ENCODE peak calls at places on chromosomes 12 and 14, in five cellular contexts. One of them, this sample, is unnamed.

GRCh38 chr12:30296486-30296885 is 399.2 kb downstream of the IPO8 start:
- DNase-seq in epithelial cell of esophagus: no peak
- DNase-seq in fibroblast of the aortic adventitia: no peak
- DNase-seq in left ventricle myocardium inferior: no peak
- DNase-seq in esophagus squamous epithelium: no peak
- DNase-seq in this sample: no peak

GRCh38 chr12:84397846-84398245 is 514.8 kb downstream of the SLC6A15 start:
- DNase-seq in esophagus squamous epithelium: no peak
- DNase-seq in fibroblast of the aortic adventitia: peak; percentile 36
- DNase-seq in epithelial cell of esophagus: no peak
- DNase-seq in left ventricle myocardium inferior: no peak
- DNase-seq in this sample: no peak

GRCh38 chr12:39587247-39587646 is 32.4 kb downstream of the ABCD2 start:
- DNase-seq in epithelial cell of esophagus: peak; percentile 25
- DNase-seq in left ventricle myocardium inferior: no peak
- DNase-seq in fibroblast of the aortic adventitia: no peak
- DNase-seq in esophagus squamous epithelium: no peak
- DNase-seq in this sample: peak; percentile 50

GRCh38 chr12:68154768-68155167 is 4.8 kb downstream of the IFNG start:
- DNase-seq in fibroblast of the aortic adventitia: no peak
- DNase-seq in left ventricle myocardium inferior: no peak
- DNase-seq in epithelial cell of esophagus: no peak
- DNase-seq in esophagus squamous epithelium: no peak
- DNase-seq in this sample: no peak

GRCh38 chr12:86710110-86710509 is 453.9 kb upstream of the MGAT4C start:
- DNase-seq in esophagus squamous epithelium: no peak
- DNase-seq in epithelial cell of esophagus: peak; percentile 32
- DNase-seq in left ventricle myocardium inferior: no peak
- DNase-seq in fibroblast of the aortic adventitia: peak; percentile 43
- DNase-seq in this sample: no peak

GRCh38 chr12:67442896-67443295 is 173.7 kb downstream of the CAND1 start:
- DNase-seq in esophagus squamous epithelium: no peak
- DNase-seq in epithelial cell of esophagus: no peak
- DNase-seq in left ventricle myocardium inferior: no peak
- DNase-seq in fibroblast of the aortic adventitia: no peak
- DNase-seq in this sample: no peak

GRCh38 chr14:73719361-73719760 is 5.2 kb upstream of the PNMA1 start:
- DNase-seq in epithelial cell of esophagus: no peak
- DNase-seq in left ventricle myocardium inferior: no peak
- DNase-seq in esophagus squamous epithelium: no peak
- DNase-seq in fibroblast of the aortic adventitia: no peak
- DNase-seq in this sample: no peak

GRCh38 chr12:113298861-113299545 is 35.9 kb downstream of the SLC8B1 start:
- DNase-seq in fibroblast of the aortic adventitia: no peak
- DNase-seq in left ventricle myocardium inferior: peak; percentile 85
- DNase-seq in epithelial cell of esophagus: no peak
- DNase-seq in esophagus squamous epithelium: no peak
- DNase-seq in this sample: no peak

GRCh38 chr12:67327466-67327865 is 58.3 kb downstream of the CAND1 start:
- DNase-seq in left ventricle myocardium inferior: no peak
- DNase-seq in esophagus squamous epithelium: no peak
- DNase-seq in fibroblast of the aortic adventitia: no peak
- DNase-seq in epithelial cell of esophagus: no peak
- DNase-seq in this sample: no peak

GRCh38 chr12:115648463-115648862 is 629.0 kb downstream of the MED13L start:
- DNase-seq in esophagus squamous epithelium: no peak
- DNase-seq in fibroblast of the aortic adventitia: no peak
- DNase-seq in epithelial cell of esophagus: peak; percentile 1
- DNase-seq in left ventricle myocardium inferior: no peak
- DNase-seq in this sample: no peak

GRCh38 chr12:113961921-113962710 is 4.0 kb downstream of the RBM19 start:
- DNase-seq in fibroblast of the aortic adventitia: peak; percentile 14
- DNase-seq in epithelial cell of esophagus: peak; percentile 80
- DNase-seq in left ventricle myocardium inferior: no peak
- DNase-seq in esophagus squamous epithelium: no peak
- DNase-seq in this sample: peak; percentile 76

GRCh38 chr14:35402323-35403084 is 2.0 kb downstream of the NFKBIA start:
- DNase-seq in left ventricle myocardium inferior: no peak
- DNase-seq in epithelial cell of esophagus: peak; percentile 45
- DNase-seq in esophagus squamous epithelium: no peak
- DNase-seq in fibroblast of the aortic adventitia: peak; percentile 30
- DNase-seq in this sample: peak; percentile 43

GRCh38 chr14:103207038-103207403 is 83.8 kb downstream of the TNFAIP2 start:
- DNase-seq in epithelial cell of esophagus: no peak
- DNase-seq in fibroblast of the aortic adventitia: peak; percentile 86
- DNase-seq in left ventricle myocardium inferior: peak; percentile 91
- DNase-seq in esophagus squamous epithelium: no peak
- DNase-seq in this sample: no peak

GRCh38 chr12:57837779-57838562 is 8.6 kb downstream of the CTDSP2 start:
- DNase-seq in left ventricle myocardium inferior: peak; percentile 43
- DNase-seq in esophagus squamous epithelium: no peak
- DNase-seq in epithelial cell of esophagus: peak; percentile 60
- DNase-seq in fibroblast of the aortic adventitia: peak; percentile 84
- DNase-seq in this sample: peak; percentile 48

GRCh38 chr14:57182760-57183503 is 85.8 kb downstream of the EXOC5 start:
- DNase-seq in esophagus squamous epithelium: no peak
- DNase-seq in left ventricle myocardium inferior: no peak
- DNase-seq in fibroblast of the aortic adventitia: peak; percentile 3
- DNase-seq in epithelial cell of esophagus: peak; percentile 37
- DNase-seq in this sample: peak; percentile 28

GRCh38 chr12:129911437-129912049 is 7.7 kb upstream of the TMEM132D start:
- DNase-seq in left ventricle myocardium inferior: peak; percentile 31
- DNase-seq in esophagus squamous epithelium: no peak
- DNase-seq in fibroblast of the aortic adventitia: no peak
- DNase-seq in epithelial cell of esophagus: peak; percentile 27
- DNase-seq in this sample: peak; percentile 58

GRCh38 chr12:91189526-91189925 is 6.9 kb upstream of the DCN start:
- DNase-seq in epithelial cell of esophagus: peak; percentile 48
- DNase-seq in left ventricle myocardium inferior: no peak
- DNase-seq in fibroblast of the aortic adventitia: peak; percentile 86
- DNase-seq in esophagus squamous epithelium: no peak
- DNase-seq in this sample: no peak

GRCh38 chr12:93226356-93226755 is 151.4 kb upstream of the NUDT4 start:
- DNase-seq in fibroblast of the aortic adventitia: peak; percentile 16
- DNase-seq in left ventricle myocardium inferior: no peak
- DNase-seq in epithelial cell of esophagus: no peak
- DNase-seq in esophagus squamous epithelium: no peak
- DNase-seq in this sample: no peak

GRCh38 chr12:116187158-116187511 is 90.4 kb downstream of the MED13L start:
- DNase-seq in left ventricle myocardium inferior: no peak
- DNase-seq in epithelial cell of esophagus: no peak
- DNase-seq in fibroblast of the aortic adventitia: no peak
- DNase-seq in esophagus squamous epithelium: no peak
- DNase-seq in this sample: no peak

GRCh38 chr14:96066976-96067375 is 27.8 kb downstream of the C14orf132 start:
- DNase-seq in esophagus squamous epithelium: no peak
- DNase-seq in left ventricle myocardium inferior: no peak
- DNase-seq in fibroblast of the aortic adventitia: no peak
- DNase-seq in epithelial cell of esophagus: no peak
- DNase-seq in this sample: no peak

GRCh38 chr14:97785495-97785894 is 988.3 kb downstream of the VRK1 start:
- DNase-seq in esophagus squamous epithelium: no peak
- DNase-seq in fibroblast of the aortic adventitia: no peak
- DNase-seq in left ventricle myocardium inferior: no peak
- DNase-seq in epithelial cell of esophagus: no peak
- DNase-seq in this sample: peak; percentile 21

GRCh38 chr12:10722905-10723866 is at the start of gene YBX3:
- DNase-seq in left ventricle myocardium inferior: peak; percentile 90
- DNase-seq in epithelial cell of esophagus: peak; percentile 88
- DNase-seq in fibroblast of the aortic adventitia: peak; percentile 82
- DNase-seq in esophagus squamous epithelium: peak; percentile 26
- DNase-seq in this sample: peak; percentile 84

GRCh38 chr12:113471619-113472171 is at the start of gene LHX5:
- DNase-seq in esophagus squamous epithelium: no peak
- DNase-seq in left ventricle myocardium inferior: no peak
- DNase-seq in epithelial cell of esophagus: peak; percentile 33
- DNase-seq in fibroblast of the aortic adventitia: no peak
- DNase-seq in this sample: no peak

DNA sequence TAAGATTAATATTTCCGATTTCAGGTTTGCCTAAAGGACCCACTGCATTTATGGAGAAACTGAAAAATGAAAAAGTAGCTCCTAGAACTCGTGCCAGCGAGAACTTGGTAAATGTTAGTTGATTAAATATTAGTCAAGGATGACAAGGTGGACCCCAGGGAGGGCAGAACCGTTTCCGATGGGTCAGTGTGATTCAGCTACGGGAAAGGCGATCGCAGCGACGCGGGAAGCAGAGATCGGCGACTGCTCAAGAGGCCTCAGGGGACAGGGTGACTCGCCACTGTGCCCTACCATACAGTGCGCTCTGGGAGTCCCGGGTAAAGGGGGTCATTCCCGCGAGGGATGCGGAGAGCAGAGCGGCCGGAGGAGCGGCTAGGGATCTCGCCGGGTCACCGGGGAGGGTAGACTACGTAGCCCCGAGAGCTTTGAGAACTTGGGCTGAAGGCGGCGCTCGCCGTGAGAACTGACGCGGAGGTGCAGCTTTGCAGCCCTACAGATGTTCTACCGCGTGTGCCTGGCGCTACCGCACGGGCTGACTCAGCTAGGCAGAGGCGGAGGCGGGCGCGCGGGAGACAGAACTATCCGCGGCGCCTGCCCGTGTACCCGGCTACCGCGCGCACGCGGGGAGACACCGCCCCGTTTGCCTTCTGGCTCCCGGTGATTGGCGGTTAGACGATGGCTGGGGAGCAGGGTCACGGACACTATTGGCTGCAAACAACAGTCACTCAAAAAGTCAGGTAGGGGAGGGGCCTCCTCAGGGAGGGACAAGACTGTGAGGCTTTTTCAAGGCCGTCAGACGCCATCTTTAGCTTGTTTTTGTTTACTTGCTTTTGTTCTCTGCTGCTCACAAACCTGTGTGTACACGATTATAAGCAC is 3.2 kb downstream of the C14orf93 start:
- DNase-seq in left ventricle myocardium inferior: peak; percentile 95
- DNase-seq in esophagus squamous epithelium: peak; percentile 89
- DNase-seq in epithelial cell of esophagus: peak; percentile 99
- DNase-seq in fibroblast of the aortic adventitia: peak; percentile 98
- DNase-seq in this sample: peak; percentile 99
- TF ChIP-seq CTCF in left ventricle myocardium inferior: peak; percentile 33
- TF ChIP-seq CTCF in esophagus squamous epithelium: no peak
- TF ChIP-seq CTCF in epithelial cell of esophagus: peak; percentile 19
- TF ChIP-seq CTCF in fibroblast of the aortic adventitia: peak; percentile 43
- TF ChIP-seq CTCF in this sample: peak; percentile 30

GRCh38 chr12:53326460-53327185 is 5.2 kb upstream of the AAAS start:
- DNase-seq in epithelial cell of esophagus: no peak
- DNase-seq in esophagus squamous epithelium: no peak
- DNase-seq in left ventricle myocardium inferior: no peak
- DNase-seq in fibroblast of the aortic adventitia: no peak
- DNase-seq in this sample: peak; percentile 27

GRCh38 chr12:53324779-53325538 is 3.5 kb upstream of the AAAS start:
- DNase-seq in epithelial cell of esophagus: peak; percentile 89
- DNase-seq in fibroblast of the aortic adventitia: peak; percentile 90
- DNase-seq in left ventricle myocardium inferior: peak; percentile 95
- DNase-seq in esophagus squamous epithelium: peak; percentile 57
- DNase-seq in this sample: peak; percentile 95

GRCh38 chr12:53327435-53328042 is 6.1 kb upstream of the AAAS start:
- DNase-seq in left ventricle myocardium inferior: no peak
- DNase-seq in fibroblast of the aortic adventitia: peak; percentile 33
- DNase-seq in esophagus squamous epithelium: no peak
- DNase-seq in epithelial cell of esophagus: no peak
- DNase-seq in this sample: no peak

GRCh38 chr12:53324113-53324778 is 2.8 kb upstream of the AAAS start:
- DNase-seq in esophagus squamous epithelium: no peak
- DNase-seq in epithelial cell of esophagus: no peak
- DNase-seq in fibroblast of the aortic adventitia: no peak
- DNase-seq in left ventricle myocardium inferior: peak; percentile 28
- DNase-seq in this sample: peak; percentile 77

GRCh38 chr12:53325539-53326061 is 4.2 kb upstream of the AAAS start:
- DNase-seq in epithelial cell of esophagus: no peak
- DNase-seq in esophagus squamous epithelium: no peak
- DNase-seq in left ventricle myocardium inferior: peak; percentile 38
- DNase-seq in fibroblast of the aortic adventitia: no peak
- DNase-seq in this sample: peak; percentile 18
- H3K4me3 ChIP-seq in epithelial cell of esophagus: peak overlapping the region; percentile 49
- H3K4me3 ChIP-seq in esophagus squamous epithelium: peak overlapping the region; percentile 71
- H3K4me3 ChIP-seq in left ventricle myocardium inferior: peak overlapping the region; percentile 83
- H3K4me3 ChIP-seq in fibroblast of the aortic adventitia: peak overlapping the region; percentile 67
- H3K4me3 ChIP-seq in this sample: peak overlapping the region; percentile 81

DNA sequence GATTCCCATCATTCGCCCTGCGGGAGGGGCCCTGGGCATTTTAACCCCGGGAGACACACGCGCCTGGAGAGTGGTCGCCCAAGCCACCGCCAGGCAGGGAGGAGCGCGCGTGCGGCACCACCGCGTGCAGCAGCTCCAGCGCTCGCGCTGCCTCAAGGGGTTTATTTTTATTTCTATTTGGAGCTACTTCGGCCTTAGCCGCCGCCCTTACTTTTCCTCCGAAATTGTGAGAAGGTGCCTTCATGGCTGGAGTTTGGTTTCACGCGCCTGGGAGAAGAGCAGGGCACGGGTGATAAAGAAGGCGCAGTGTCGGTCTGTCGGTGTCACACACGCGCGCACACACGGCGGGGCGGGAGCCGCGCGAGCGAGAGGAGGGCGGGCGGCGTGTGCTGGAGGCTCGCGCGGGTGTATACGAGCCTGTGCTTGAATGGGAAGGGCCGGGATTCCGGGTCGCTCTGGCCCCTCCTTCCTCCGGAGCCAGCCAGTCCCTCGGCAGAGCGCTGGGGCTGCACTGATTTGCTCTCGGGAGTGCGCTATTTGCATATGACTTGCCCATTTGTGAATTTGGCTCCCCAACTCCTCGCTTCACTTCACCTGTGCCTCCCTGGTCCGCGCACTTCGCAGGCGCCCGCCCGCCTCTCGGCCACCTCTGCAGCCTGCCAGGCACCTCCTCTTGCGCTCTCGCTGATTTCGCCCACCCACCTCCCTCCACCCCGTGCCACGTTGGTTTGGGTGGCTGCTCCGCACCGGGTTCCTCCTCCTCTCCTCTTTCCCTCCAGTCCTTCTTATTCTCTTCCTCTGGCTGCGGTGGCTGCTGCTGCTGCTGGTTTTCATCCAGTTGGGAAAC is 932.3 kb downstream of the DIO2 start:
- DNase-seq in left ventricle myocardium inferior: peak; percentile 48
- DNase-seq in fibroblast of the aortic adventitia: peak; percentile 59
- DNase-seq in esophagus squamous epithelium: no peak
- DNase-seq in epithelial cell of esophagus: peak; percentile 97
- DNase-seq in this sample: no peak
- TF ChIP-seq CTCF in left ventricle myocardium inferior: no peak
- TF ChIP-seq CTCF in fibroblast of the aortic adventitia: no peak
- TF ChIP-seq CTCF in esophagus squamous epithelium: no peak
- TF ChIP-seq CTCF in epithelial cell of esophagus: no peak
- TF ChIP-seq CTCF in this sample: no peak

GRCh38 chr14:60632777-60633176 is 16.5 kb downstream of the SIX1 start:
- DNase-seq in epithelial cell of esophagus: no peak
- DNase-seq in esophagus squamous epithelium: no peak
- DNase-seq in left ventricle myocardium inferior: no peak
- DNase-seq in fibroblast of the aortic adventitia: no peak
- DNase-seq in this sample: peak; percentile 75

GRCh38 chr14:60631842-60632241 is 17.4 kb downstream of the SIX1 start:
- DNase-seq in fibroblast of the aortic adventitia: no peak
- DNase-seq in left ventricle myocardium inferior: no peak
- DNase-seq in epithelial cell of esophagus: no peak
- DNase-seq in esophagus squamous epithelium: no peak
- DNase-seq in this sample: no peak

GRCh38 chr14:60630129-60630528 is 19.1 kb downstream of the SIX1 start:
- DNase-seq in left ventricle myocardium inferior: no peak
- DNase-seq in fibroblast of the aortic adventitia: no peak
- DNase-seq in esophagus squamous epithelium: no peak
- DNase-seq in epithelial cell of esophagus: no peak
- DNase-seq in this sample: no peak

GRCh38 chr14:60634153-60634552 is 15.1 kb downstream of the SIX1 start:
- DNase-seq in esophagus squamous epithelium: no peak
- DNase-seq in epithelial cell of esophagus: no peak
- DNase-seq in left ventricle myocardium inferior: no peak
- DNase-seq in fibroblast of the aortic adventitia: no peak
- DNase-seq in this sample: no peak

GRCh38 chr14:60632257-60632656 is 17.0 kb downstream of the SIX1 start:
- DNase-seq in left ventricle myocardium inferior: no peak
- DNase-seq in fibroblast of the aortic adventitia: no peak
- DNase-seq in epithelial cell of esophagus: no peak
- DNase-seq in esophagus squamous epithelium: no peak
- DNase-seq in this sample: peak; percentile 21
- H3K4me3 ChIP-seq in left ventricle myocardium inferior: no peak overlapping the region
- H3K4me3 ChIP-seq in fibroblast of the aortic adventitia: no peak overlapping the region
- H3K4me3 ChIP-seq in epithelial cell of esophagus: no peak overlapping the region
- H3K4me3 ChIP-seq in esophagus squamous epithelium: no peak overlapping the region
- H3K4me3 ChIP-seq in this sample: no peak overlapping the region

This sample was measured in GM12865.